ENCODE peak calls at places on chromosome 2, in ten cellular contexts. F is Peyer's patch; A is SK-N-SH; S is lung; Z is tibial artery; J is psoas muscle; L is CD8-positive, alpha-beta T cell; Q is endothelial cell of umbilical vein; W is dorsolateral prefrontal cortex; C is heart right ventricle. R is an unnamed sample.

GRCh38 chr2:223880779-223881178 is 43.4 kb upstream of the AP1S3 start:
- DNase-seq in C (no peak), A (no peak), W (peak), Q (no peak), L (no peak), F (no peak), S (no peak), J (no peak), Z (no peak), R (no peak)

GRCh38 chr2:209661286-209661685 is 110.3 kb upstream of the UNC80 start:
- DNase-seq in Z (no peak), L (no peak), W (peak), C (no peak), F (no peak), J (no peak), A (peak), S (no peak), Q (no peak), R (no peak)

GRCh38 chr2:233801357-233802131 is 23.4 kb downstream of the MROH2A start:
- DNase-seq in F (no peak), W (peak), J (no peak), S (peak), A (no peak), L (peak), C (no peak), Z (no peak), Q (no peak), R (no peak)

GRCh38 chr2:37366773-37367172 is 22.3 kb downstream of the QPCT start:
- DNase-seq in Q (no peak), F (no peak), A (no peak), C (no peak), L (no peak), J (no peak), S (no peak), W (no peak), Z (no peak), R (no peak)

GRCh38 chr2:29057006-29057405 is 17.3 kb downstream of the PCARE start:
- DNase-seq in A (no peak), Q (no peak), Z (no peak), J (no peak), S (no peak), C (no peak), L (no peak), F (no peak), W (no peak), R (no peak)

GRCh38 chr2:158211516-158211915 is 109.8 kb downstream of the UPP2 start:
- DNase-seq in W (no peak), L (no peak), J (no peak), F (no peak), S (no peak), Z (no peak), C (no peak), Q (no peak), A (no peak), R (no peak)

GRCh38 chr2:102735431-102736130 is 26.2 kb upstream of the TMEM182 start:
- DNase-seq in C (no peak), J (no peak), S (no peak), L (no peak), Q (peak), Z (no peak), W (no peak), A (no peak), F (no peak), R (peak)

GRCh38 chr2:192444286-192444838 is 249.6 kb upstream of the TMEFF2 start:
- DNase-seq in Q (no peak), F (no peak), W (no peak), C (no peak), Z (no peak), J (no peak), S (no peak), L (no peak), A (no peak), R (no peak)

GRCh38 chr2:127884436-127884835 is 1.3 kb downstream of the AMMECR1L start:
- DNase-seq in F (no peak), A (no peak), J (no peak), Q (peak), S (no peak), L (no peak), C (no peak), Z (no peak), W (no peak), R (no peak)

GRCh38 chr2:133791191-133791590 is 222.9 kb upstream of the NCKAP5 start:
- DNase-seq in J (no peak), Z (no peak), S (no peak), L (no peak), Q (peak), C (no peak), W (no peak), F (no peak), A (no peak), R (no peak)

GRCh38 chr2:54767921-54768320 is 44.5 kb downstream of the EML6 start:
- DNase-seq in A (no peak), F (no peak), J (no peak), S (no peak), L (no peak), W (no peak), C (no peak), Z (no peak), Q (peak), R (no peak)

GRCh38 chr2:118249531-118249930 is 161.3 kb downstream of the INSIG2 start:
- DNase-seq in Z (no peak), C (no peak), S (no peak), A (no peak), Q (no peak), J (no peak), F (no peak), W (no peak), L (no peak), R (no peak)

GRCh38 chr2:32553829-32554432 is 73.9 kb upstream of the TTC27 start:
- DNase-seq in A (peak), W (no peak), Q (peak), Z (no peak), L (no peak), S (no peak), C (no peak), J (no peak), F (no peak), R (peak)

GRCh38 chr2:161134547-161135518 is 25.4 kb upstream of the TANK start:
- DNase-seq in Q (peak), W (no peak), J (no peak), C (peak), L (no peak), A (peak), Z (no peak), S (no peak), F (no peak), R (no peak)

GRCh38 chr2:224956706-224957105 is 85.6 kb downstream of the DOCK10 start:
- DNase-seq in Z (no peak), A (no peak), Q (no peak), C (no peak), F (no peak), W (no peak), J (no peak), S (no peak), L (no peak), R (no peak)

GRCh38 chr2:95372216-95372829 is 30.2 kb upstream of the FAHD2A start:
- DNase-seq in Q (no peak), A (no peak), J (no peak), F (no peak), C (no peak), W (peak), L (no peak), Z (no peak), S (no peak), R (no peak)

GRCh38 chr2:107137711-107138110 is 251.7 kb upstream of the ST6GAL2 start:
- DNase-seq in J (no peak), S (no peak), Z (no peak), C (no peak), Q (no peak), W (no peak), L (no peak), F (no peak), A (no peak), R (no peak)

GRCh38 chr2:235900631-235901030 is 267.6 kb downstream of the GBX2 start:
- DNase-seq in W (no peak), L (no peak), F (no peak), C (no peak), Q (peak), J (no peak), A (no peak), S (no peak), Z (no peak), R (no peak)

GRCh38 chr2:231931481-231931915 is 5.3 kb upstream of the NPPC start:
- DNase-seq in L (no peak), J (peak), S (no peak), F (no peak), W (no peak), Q (no peak), Z (no peak), C (no peak), A (no peak), R (no peak)

GRCh38 chr2:42652086-42652485 is 83.7 kb downstream of the MTA3 start:
- DNase-seq in S (no peak), L (no peak), A (no peak), F (no peak), Z (no peak), W (no peak), Q (no peak), C (no peak), J (no peak), R (no peak)

GRCh38 chr2:42105330-42106256 is 57.8 kb downstream of the PKDCC start:
- DNase-seq in F (peak), A (no peak), C (no peak), L (peak), Q (no peak), J (peak), Z (peak), W (no peak), S (peak), R (peak)

GRCh38 chr2:190947139-190947538 is 66.5 kb downstream of the GLS start:
- DNase-seq in Z (no peak), S (no peak), A (peak), Q (peak), W (no peak), J (no peak), C (no peak), L (no peak), F (no peak), R (no peak)

GRCh38 chr2:217466799-217467198 is 536.0 kb downstream of the TNS1 start:
- DNase-seq in C (no peak), L (no peak), J (no peak), W (no peak), Z (no peak), A (no peak), F (no peak), S (no peak), Q (no peak), R (no peak)

GRCh38 chr2:239768907-239769573 is 256.1 kb downstream of the NDUFA10 start:
- DNase-seq in F (no peak), Z (no peak), L (no peak), C (no peak), Q (no peak), A (no peak), J (no peak), S (no peak), W (peak), R (no peak)

GRCh38 chr2:15269043-15269442 is 292.1 kb downstream of the NBAS start:
- DNase-seq in Z (no peak), C (no peak), J (no peak), S (no peak), A (no peak), W (no peak), F (no peak), L (no peak), Q (no peak), R (no peak)

GRCh38 chr2:42030829-42031228 is 17.0 kb upstream of the PKDCC start:
- DNase-seq in C (no peak), A (no peak), J (no peak), Q (no peak), W (no peak), F (no peak), Z (no peak), L (no peak), S (no peak), R (no peak)

GRCh38 chr2:105521176-105521575 is 122.3 kb upstream of the FHL2 start:
- DNase-seq in S (no peak), Z (no peak), Q (peak), F (no peak), C (no peak), L (no peak), A (peak), W (no peak), J (no peak), R (no peak)

GRCh38 chr2:128452536-128453530 is 134.2 kb upstream of the HS6ST1 start:
- DNase-seq in S (peak), J (no peak), Q (no peak), L (peak), Z (peak), W (no peak), C (no peak), A (no peak), F (no peak), R (no peak)

GRCh38 chr2:11133936-11134320 is 21.3 kb upstream of the SLC66A3 start:
- DNase-seq in C (no peak), Z (no peak), W (no peak), L (no peak), F (no peak), S (no peak), J (no peak), Q (no peak), A (no peak), R (no peak)

GRCh38 chr2:206442854-206443734 is at the start of gene ADAM23:
- DNase-seq in S (no peak), F (no peak), L (no peak), A (peak), Z (no peak), C (peak), W (peak), Q (peak), J (peak), R (no peak)

GRCh38 chr2:28250006-28250405 is 142.7 kb upstream of the FOSL2 start:
- DNase-seq in F (no peak), S (no peak), A (no peak), Z (no peak), J (no peak), W (no peak), Q (no peak), C (no peak), L (no peak), R (no peak)

GRCh38 chr2:55811048-55811447 is 112.5 kb downstream of the EFEMP1 start:
- DNase-seq in Z (no peak), J (no peak), L (no peak), A (no peak), F (no peak), C (no peak), Q (no peak), S (no peak), W (no peak), R (no peak)

GRCh38 chr2:237447496-237447895 is 33.5 kb upstream of the COL6A3 start:
- DNase-seq in Z (no peak), L (peak), Q (no peak), A (no peak), S (no peak), C (no peak), W (no peak), J (no peak), F (no peak), R (no peak)

GRCh38 chr2:237448171-237448570 is 34.2 kb upstream of the COL6A3 start:
- DNase-seq in J (no peak), F (no peak), C (no peak), S (no peak), Z (no peak), W (no peak), L (peak), Q (no peak), A (no peak), R (no peak)

GRCh38 chr2:237449193-237449797 is 35.3 kb upstream of the COL6A3 start:
- DNase-seq in Z (peak), W (no peak), F (no peak), L (peak), A (no peak), C (no peak), Q (peak), S (peak), J (peak), R (no peak)

GRCh38 chr2:237450108-237450507 is 36.1 kb upstream of the COL6A3 start:
- DNase-seq in C (no peak), L (no peak), J (no peak), Q (no peak), S (no peak), F (no peak), W (no peak), Z (no peak), A (no peak), R (no peak)

GRCh38 chr2:237448626-237449025 is 34.7 kb upstream of the COL6A3 start:
- DNase-seq in Q (no peak), F (no peak), L (no peak), S (no peak), A (no peak), J (no peak), W (no peak), Z (no peak), C (no peak), R (no peak)
- H3K27ac ChIP-seq in Q (no peak), F (peak), L (no peak), S (no peak), A (no peak), J (peak), W (no peak), Z (peak), C (peak), R (no peak)

DNA sequence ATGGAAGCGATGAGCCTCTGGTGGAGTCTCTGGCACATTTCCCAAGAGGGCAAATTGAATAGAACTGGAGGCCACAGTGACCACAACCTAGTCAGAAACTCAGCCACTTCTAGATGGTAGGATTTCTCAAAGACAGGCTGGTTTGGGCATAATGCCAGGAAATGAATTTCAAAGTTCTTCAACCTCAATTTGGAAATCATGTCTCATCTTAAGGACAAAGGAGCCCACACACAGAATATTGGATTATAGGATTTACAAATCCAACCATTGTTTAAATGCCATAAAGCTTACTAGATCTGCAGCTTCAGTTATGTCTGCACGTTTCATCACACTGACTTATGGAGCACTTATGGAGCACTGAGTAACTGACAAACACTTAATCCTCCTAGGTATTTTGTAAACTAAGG is 132.1 kb downstream of the COL6A3 start:
- DNase-seq in Z (no peak), Q (no peak), F (no peak), J (no peak), L (no peak), A (no peak), W (no peak), C (no peak), S (no peak), R (no peak)
- H3K27ac ChIP-seq in Z (no peak), Q (no peak), F (peak), J (no peak), L (no peak), A (peak), W (no peak), C (no peak), S (no peak), R (no peak)

GRCh38 chr2:152623775-152624174 is 93.5 kb downstream of the PRPF40A start:
- DNase-seq in J (no peak), W (no peak), C (no peak), F (no peak), L (no peak), A (no peak), Z (no peak), S (no peak), Q (no peak), R (no peak)
- H3K27ac ChIP-seq in J (no peak), W (peak), C (no peak), F (no peak), L (no peak), A (no peak), Z (no peak), S (no peak), Q (no peak), R (no peak)

GRCh38 chr2:12712871-12713270 is 3.9 kb upstream of the TRIB2 start:
- DNase-seq in J (no peak), C (no peak), L (no peak), A (no peak), F (no peak), Q (no peak), S (no peak), W (no peak), Z (no peak), R (no peak)

GRCh38 chr2:12715258-12715865 is 1.4 kb upstream of the TRIB2 start:
- DNase-seq in Q (no peak), S (no peak), L (no peak), C (no peak), J (no peak), F (no peak), W (no peak), Z (no peak), A (no peak), R (no peak)

GRCh38 chr2:12715878-12716249 is 872 bp upstream of the TRIB2 start:
- DNase-seq in F (peak), C (peak), L (peak), Q (peak), Z (peak), J (peak), W (peak), A (peak), S (peak), R (no peak)

GRCh38 chr2:12716250-12717190 is at the start of gene TRIB2:
- DNase-seq in C (peak), S (peak), F (peak), Z (peak), J (peak), L (peak), A (peak), Q (peak), W (peak), R (no peak)

GRCh38 chr2:12714391-12715221 is 2.1 kb upstream of the TRIB2 start:
- DNase-seq in L (no peak), W (no peak), C (no peak), Q (peak), Z (no peak), A (no peak), J (no peak), S (peak), F (no peak), R (no peak)
- H3K27ac ChIP-seq in L (no peak), W (peak), C (peak), Q (peak), Z (peak), A (peak), J (peak), S (peak), F (peak), R (no peak)

GRCh38 chr2:7685342-7686015 is 768.3 kb downstream of the RNF144A start:
- DNase-seq in J (no peak), W (no peak), Z (no peak), F (no peak), C (no peak), L (no peak), S (no peak), Q (no peak), A (no peak), R (no peak)
- H3K27ac ChIP-seq in J (no peak), W (no peak), Z (no peak), F (no peak), C (no peak), L (no peak), S (no peak), Q (no peak), A (no peak), R (no peak)

DNA sequence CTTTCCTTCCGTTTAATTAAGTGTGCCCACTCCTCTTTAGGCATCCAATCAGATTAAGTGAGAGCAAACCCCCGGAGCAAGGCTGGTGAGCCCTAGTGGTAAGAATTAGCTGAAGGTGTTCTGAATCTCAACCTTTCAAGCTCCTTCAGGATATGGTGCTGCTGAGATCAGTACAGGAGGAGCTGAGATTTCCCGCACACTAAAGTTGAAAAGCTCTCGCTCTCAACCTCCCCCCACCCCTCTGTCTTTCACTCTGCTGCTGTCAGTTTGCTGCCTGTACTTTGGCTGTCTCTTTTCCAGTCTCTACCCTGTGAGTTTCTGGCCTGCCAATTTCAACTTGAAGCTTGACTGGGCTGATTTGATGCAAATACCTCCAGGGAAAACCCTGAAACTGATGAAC is 15.7 kb downstream of the ZEB2 start:
- DNase-seq in Q (no peak), S (no peak), A (no peak), J (no peak), W (no peak), F (no peak), Z (no peak), L (no peak), C (no peak), R (no peak)
- H3K27ac ChIP-seq in Q (no peak), S (peak), A (no peak), J (peak), W (peak), F (peak), Z (peak), L (no peak), C (peak), R (no peak)

DNA sequence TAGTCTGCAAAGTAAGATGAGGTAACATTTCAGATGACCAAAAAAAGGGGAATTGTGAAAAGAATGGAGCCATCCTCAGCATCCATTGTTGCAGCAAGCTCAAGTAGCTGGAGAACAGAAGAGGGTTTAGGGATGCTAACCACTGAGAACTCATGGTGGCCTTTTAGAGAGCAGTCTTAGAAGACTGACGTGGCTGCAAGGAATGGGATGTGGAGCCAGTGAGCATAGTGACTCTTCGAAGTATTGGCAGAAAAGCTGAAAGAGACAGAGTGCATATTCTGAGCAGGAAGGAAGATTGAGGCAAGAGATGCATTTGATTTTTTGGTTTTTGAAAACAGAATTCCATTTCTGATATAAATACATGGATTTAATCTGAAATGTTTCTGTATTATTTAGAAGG is 151.2 kb downstream of the UBE2E3 start:
- DNase-seq in Q (no peak), C (no peak), Z (no peak), J (no peak), W (no peak), A (no peak), S (no peak), F (no peak), L (no peak), R (no peak)
- H3K27ac ChIP-seq in Q (no peak), C (no peak), Z (no peak), J (no peak), W (no peak), A (no peak), S (no peak), F (peak), L (peak), R (no peak)